ENCODE peak calls at places on chromosomes 1 and 21, in five cellular contexts. W, V, S, Y and F are unnamed samples.

GRCh38 chr1:113701429-113701828 is 57.9 kb downstream of the PHTF1 start:
- DNase-seq in S (no peak), W (no peak), V (no peak), Y (no peak), F (no peak)

GRCh38 chr1:61131716-61132115 is 49.4 kb downstream of the NFIA start:
- DNase-seq in W (no peak), S (no peak), Y (peak; percentile 20), V (peak; percentile 71), F (no peak)

GRCh38 chr1:234584926-234585325 is 25.1 kb downstream of the IRF2BP2 start:
- DNase-seq in S (no peak), V (no peak), W (no peak), Y (peak; percentile 47), F (no peak)

GRCh38 chr1:36741066-36741465 is 258.4 kb upstream of the CSF3R start:
- DNase-seq in W (no peak), V (no peak), Y (no peak), S (no peak), F (no peak)

GRCh38 chr1:157249326-157249725 is 111.1 kb upstream of the ETV3 start:
- DNase-seq in V (no peak), S (no peak), Y (no peak), W (no peak), F (no peak)

GRCh38 chr1:183590225-183591191 is at the start of gene NCF2:
- DNase-seq in V (peak; percentile 36), S (peak; percentile 28), W (peak; percentile 36), Y (no peak), F (peak; percentile 55)

GRCh38 chr1:186483561-186483960 is 22.6 kb upstream of the PDC start:
- DNase-seq in S (no peak), V (no peak), W (no peak), Y (no peak), F (no peak)

GRCh38 chr21:43269461-43269860 is 100.7 kb downstream of the CRYAA start:
- DNase-seq in V (no peak), W (no peak), Y (no peak), S (no peak), F (no peak)

GRCh38 chr1:184061396-184062003 is 10.0 kb downstream of the TSEN15 start:
- DNase-seq in W (no peak), S (peak; percentile 61), V (peak; percentile 54), Y (no peak), F (no peak)

GRCh38 chr1:113096493-113096892 is 23.5 kb downstream of the LRIG2 start:
- DNase-seq in W (no peak), V (no peak), S (no peak), Y (no peak), F (no peak)

GRCh38 chr1:181356505-181357340 is 126.6 kb upstream of the CACNA1E start:
- DNase-seq in W (no peak), V (no peak), S (no peak), Y (no peak), F (no peak)

GRCh38 chr1:12546771-12547585 is 71.0 kb downstream of the DHRS3 start:
- DNase-seq in Y (no peak), S (no peak), V (peak; percentile 83), W (peak; percentile 79), F (no peak)

GRCh38 chr1:197725044-197725443 is 50.2 kb downstream of the DENND1B start:
- DNase-seq in W (no peak), Y (no peak), S (no peak), V (peak; percentile 30), F (no peak)

GRCh38 chr1:115133440-115133839 is 44.1 kb upstream of the TSPAN2 start:
- DNase-seq in Y (no peak), V (peak; percentile 71), S (no peak), W (no peak), F (no peak)

GRCh38 chr1:93678966-93679480 is 2.6 kb downstream of the BCAR3 start:
- DNase-seq in S (no peak), V (no peak), Y (no peak), W (no peak), F (no peak)

GRCh38 chr1:207032528-207033017 is at the start of gene C1orf116:
- DNase-seq in W (no peak), Y (no peak), V (no peak), S (no peak), F (no peak)

GRCh38 chr1:11701981-11702803 is 10.7 kb downstream of the DRAXIN start:
- DNase-seq in W (no peak), S (no peak), V (no peak), Y (no peak), F (no peak)

GRCh38 chr1:167687919-167688519 is 33.8 kb upstream of the MPZL1 start:
- DNase-seq in S (peak; percentile 63), Y (peak; percentile 76), W (peak; percentile 96), V (peak; percentile 89), F (no peak)

GRCh38 chr1:32702599-32703478 is at the start of gene SYNC:
- DNase-seq in V (peak; percentile 90), W (peak; percentile 41), S (peak; percentile 58), Y (peak; percentile 86), F (peak; percentile 30)

GRCh38 chr1:217647791-217648190 is 16.6 kb downstream of the SPATA17 start:
- DNase-seq in V (no peak), W (no peak), Y (no peak), S (no peak), F (no peak)

GRCh38 chr1:73356485-73356884 is 841.5 kb downstream of the LRRIQ3 start:
- DNase-seq in W (no peak), Y (peak; percentile 6), S (no peak), V (no peak), F (no peak)

GRCh38 chr1:161848676-161849075 is 82.6 kb downstream of the ATF6 start:
- DNase-seq in S (no peak), Y (no peak), W (no peak), V (peak; percentile 86), F (no peak)

GRCh38 chr1:46198026-46198826 is at the start of gene POMGNT1:
- DNase-seq in Y (peak; percentile 98), W (peak; percentile 47), V (peak; percentile 37), S (peak; percentile 44), F (peak; percentile 84)
- TF ChIP-seq CTCF in Y (peak; percentile 47), W (no peak), V (no peak), S (no peak), F (no peak)

DNA sequence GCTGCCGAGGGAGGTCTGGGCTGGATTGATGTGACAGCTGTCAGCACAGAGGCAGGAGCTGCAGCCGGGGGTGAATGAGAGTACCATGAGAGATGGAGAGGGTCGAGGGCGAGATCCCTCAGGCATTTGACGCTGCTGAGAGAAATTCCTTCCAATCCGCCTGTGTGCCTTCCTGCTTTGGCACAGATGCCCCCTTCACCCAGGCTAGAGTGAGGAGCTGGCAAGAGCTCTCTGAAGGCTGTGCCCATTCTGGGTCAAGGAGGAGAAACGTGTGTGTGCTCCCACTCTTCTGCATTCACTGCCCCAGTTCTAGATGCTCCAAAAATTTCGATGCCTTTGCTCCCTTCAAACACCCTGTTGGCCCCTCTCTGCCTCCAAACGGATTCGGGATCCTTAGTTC is 4.8 kb downstream of the ARTN start:
- DNase-seq in W (no peak), V (no peak), S (no peak), Y (no peak), F (no peak)
- TF ChIP-seq CTCF in W (no peak), V (no peak), S (no peak), Y (no peak), F (no peak)

GRCh38 chr1:15702722-15703550 is 18.8 kb downstream of the PLEKHM2 start:
- DNase-seq in Y (no peak), W (peak; percentile 31), V (no peak), S (no peak), F (no peak)
- TF ChIP-seq CTCF in Y (peak; percentile 32), W (no peak), V (peak; percentile 35), S (peak; percentile 43), F (no peak)

GRCh38 chr1:203473281-203473680 is 2.3 kb upstream of the PRELP start:
- DNase-seq in V (no peak), S (no peak), Y (no peak), W (no peak), F (no peak)

GRCh38 chr1:203476223-203476622 is 617 bp downstream of the PRELP start:
- DNase-seq in Y (no peak), V (no peak), S (no peak), W (no peak), F (no peak)

GRCh38 chr1:203477748-203478147 is 2.1 kb downstream of the PRELP start:
- DNase-seq in W (no peak), Y (no peak), V (no peak), S (no peak), F (no peak)

GRCh38 chr1:203473781-203474305 is 1.8 kb upstream of the PRELP start:
- DNase-seq in W (no peak), V (no peak), S (no peak), Y (no peak), F (no peak)

GRCh38 chr1:203475012-203475981 is at the start of gene PRELP:
- DNase-seq in W (peak; percentile 88), V (peak; percentile 58), Y (peak; percentile 67), S (no peak), F (no peak)
- TF ChIP-seq CTCF in W (peak; percentile 8), V (peak; percentile 5), Y (no peak), S (no peak), F (no peak)

GRCh38 chr1:208461680-208462079 is 217.5 kb upstream of the PLXNA2 start:
- DNase-seq in S (no peak), Y (no peak), V (no peak), W (no peak), F (no peak)
- TF ChIP-seq CTCF in S (peak; percentile 42), Y (peak; percentile 46), V (no peak), W (no peak), F (no peak)

DNA sequence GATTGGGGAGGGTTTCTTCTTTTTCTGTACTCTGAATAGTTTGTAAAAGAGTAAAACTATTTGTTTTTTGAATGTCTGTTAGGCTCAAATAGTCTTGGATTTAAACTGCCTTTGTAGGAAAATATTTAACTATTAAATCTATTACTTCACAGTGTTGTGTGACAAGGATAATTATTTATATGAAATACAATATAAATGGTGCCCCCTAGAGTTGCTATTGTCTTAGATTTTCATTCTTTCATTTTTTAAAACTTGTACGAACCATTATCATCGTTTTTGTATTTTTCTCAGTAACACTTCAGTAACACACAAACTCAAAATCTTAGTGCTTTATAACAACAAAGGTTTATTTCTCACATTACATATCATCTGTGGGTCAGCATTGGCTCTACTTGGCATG is 37.4 kb downstream of the C1orf185 start:
- DNase-seq in W (no peak), Y (no peak), S (no peak), V (peak; percentile 22), F (no peak)
- TF ChIP-seq CTCF in W (no peak), Y (peak; percentile 58), S (peak; percentile 66), V (peak; percentile 15), F (no peak)

GRCh38 chr1:101317590-101317989 is 80.8 kb downstream of the S1PR1 start:
- DNase-seq in V (no peak), S (no peak), W (no peak), Y (no peak), F (no peak)
- TF ChIP-seq CTCF in V (no peak), S (peak; percentile 49), W (no peak), Y (peak; percentile 29), F (no peak)